ENCODE peak calls at places on chromosomes 1 and 21, in four cellular contexts. Z is RWPE1, N is GM13976, B is NCI-H1436. L is an unnamed sample.

GRCh38 chr1:173744651-173745050 is 29.9 kb downstream of the KLHL20 start:
- DNase-seq in B (no peak), N (no peak), Z (no peak), L (no peak)

GRCh38 chr1:225468270-225469020 is 40.6 kb upstream of the LBR start:
- DNase-seq in Z (no peak), B (no peak), N (peak), L (no peak)

GRCh38 chr1:78236711-78237110 is 190.9 kb downstream of the GIPC2 start:
- DNase-seq in B (no peak), Z (peak), N (no peak), L (peak)

GRCh38 chr1:228340686-228341449 is 65.8 kb downstream of the TRIM11 start:
- DNase-seq in B (no peak), N (no peak), Z (no peak), L (no peak)

GRCh38 chr1:181105134-181106021 is 16.9 kb downstream of the IER5 start:
- DNase-seq in Z (peak), N (peak), B (peak), L (peak)

GRCh38 chr1:30655672-30656071 is 67.7 kb downstream of the MATN1 start:
- DNase-seq in B (no peak), Z (no peak), N (no peak), L (no peak)

GRCh38 chr1:2137257-2138121 is 57.1 kb downstream of the FAAP20 start:
- DNase-seq in N (no peak), B (no peak), Z (no peak), L (no peak)

GRCh38 chr1:165376811-165377153 is 20.3 kb upstream of the LMX1A start:
- DNase-seq in N (no peak), Z (no peak), B (no peak), L (no peak)

GRCh38 chr1:119367332-119368124 is 1.1 kb upstream of the HAO2 start:
- DNase-seq in N (peak), Z (peak), B (no peak), L (peak)

GRCh38 chr1:145926706-145927072 is 595 bp downstream of the RBM8A start:
- DNase-seq in N (no peak), B (no peak), Z (no peak), L (no peak)

GRCh38 chr1:29542476-29543015 is 306.2 kb downstream of the PTPRU start:
- DNase-seq in N (no peak), B (no peak), Z (no peak), L (no peak)

GRCh38 chr21:29130234-29130993 is at the start of gene MAP3K7CL:
- DNase-seq in B (no peak), Z (peak), N (no peak), L (peak)

GRCh38 chr1:9758559-9759121 is 65.1 kb downstream of the CLSTN1 start:
- DNase-seq in B (no peak), Z (peak), N (no peak), L (no peak)

GRCh38 chr1:86352096-86352495 is 44.0 kb downstream of the ODF2L start:
- DNase-seq in B (no peak), N (no peak), Z (peak), L (peak)

GRCh38 chr1:91123773-91124172 is 101.9 kb upstream of the ZNF644 start:
- DNase-seq in N (no peak), B (no peak), Z (no peak), L (no peak)

GRCh38 chr21:43196789-43197188 is 28.0 kb downstream of the CRYAA start:
- DNase-seq in N (no peak), Z (peak), B (no peak), L (peak)

GRCh38 chr1:35031103-35031452 is 667 bp downstream of the ZMYM6 start:
- DNase-seq in N (peak), B (no peak), Z (peak), L (peak)

GRCh38 chr1:66452162-66452561 is 81.8 kb upstream of the SGIP1 start:
- DNase-seq in Z (no peak), N (no peak), B (no peak), L (no peak)

GRCh38 chr1:70616946-70617345 is 205.9 kb downstream of the CTH start:
- DNase-seq in B (no peak), N (no peak), Z (no peak), L (no peak)

GRCh38 chr1:19981507-19982312 is 2.3 kb upstream of the PLA2G2A start:
- DNase-seq in B (no peak), N (no peak), Z (no peak), L (no peak)

GRCh38 chr1:8053878-8054567 is 27.9 kb upstream of the ERRFI1 start:
- DNase-seq in Z (no peak), N (no peak), B (no peak), L (no peak)

GRCh38 chr21:26365849-26366248 is 195.3 kb upstream of the APP start:
- DNase-seq in Z (peak), B (no peak), N (no peak), L (no peak)

GRCh38 chr1:236282159-236282716 is 480 bp upstream of the ERO1B start:
- DNase-seq in B (no peak), Z (peak), N (no peak), L (no peak)

GRCh38 chr1:62076286-62076685 is 118.4 kb upstream of the L1TD1 start:
- DNase-seq in N (no peak), B (no peak), Z (peak), L (peak)

GRCh38 chr1:109214695-109215623 is 1.2 kb downstream of the SARS1 start:
- DNase-seq in N (peak), B (peak), Z (peak), L (peak)

GRCh38 chr1:43558346-43558841 is 27.7 kb downstream of the PTPRF start:
- DNase-seq in B (peak), N (no peak), Z (no peak), L (peak)

GRCh38 chr1:188988589-188988988 is 1489.1 kb downstream of the BRINP3 start:
- DNase-seq in N (no peak), B (no peak), Z (no peak), L (no peak)

L was measured in cardiac fibroblast.